ENCODE peak calls at places on chromosome 17, in seven cellular contexts. P is NCI-H1694 treated with DMSO at 0.1 percent for 48 hours; U is activated CD4-positive, alpha-beta T cell treated with anti-CD3 and anti-CD28 coated beads, Interleukin-2, amount 50 U/mL, for 4 hours; B is T47D; T is activated T-helper 1 cell treated with anti-CD3 and anti-CD28 coated beads, Interleukin-12 subunit alpha, Interleukin-12 subunit beta, Interleukin-2, Interleukin-4 antibody, amounts not matched to agents 30 ng/mL and 10 ng/mL and 1 ng/mL, durations not matched to agents 14 hours and 24 hours and 36 hours; X is GDM1; Y is endothelial cell. M is an unnamed sample.

GRCh38 chr17:81822312-81822637 is 10.8 kb downstream of the MCRIP1 start:
- DNase-seq in P (no peak), U (no peak), B (no peak), T (no peak), X (no peak), Y (no peak), M (no peak)

GRCh38 chr17:324151-324571 is 28.4 kb downstream of the RPH3AL start:
- DNase-seq in P (no peak), U (no peak), B (no peak), T (no peak), X (no peak), Y (no peak), M (no peak)

GRCh38 chr17:31144427-31144826 is 49.6 kb downstream of the NF1 start:
- DNase-seq in P (no peak), U (no peak), B (no peak), T (no peak), X (no peak), Y (no peak), M (no peak)

GRCh38 chr17:30584810-30585209 is 107.6 kb downstream of the GOSR1 start:
- DNase-seq in P (no peak), U (no peak), B (no peak), T (no peak), X (no peak), Y (no peak), M (no peak)

GRCh38 chr17:26773189-26774188 is 520.4 kb upstream of the WSB1 start:
- DNase-seq in P (no peak), U (no peak), B (no peak), T (no peak), X (no peak), Y (no peak), M (no peak)

GRCh38 chr17:42855048-42855596 is 4.1 kb downstream of the AOC3 start:
- DNase-seq in P (no peak), U (no peak), B (no peak), T (no peak), X (no peak), Y (no peak), M (no peak)

GRCh38 chr17:8360260-8360659 is 16.2 kb downstream of the KRABD2 start:
- DNase-seq in P (peak), U (no peak), B (no peak), T (no peak), X (no peak), Y (no peak), M (no peak)

GRCh38 chr17:68290955-68291835 is at the start of the genes ARSG and SLC16A6:
- DNase-seq in P (peak), U (peak), B (peak), T (peak), X (peak), Y (peak), M (peak)

GRCh38 chr17:48930435-48930873 is 14.2 kb downstream of the SNF8 start:
- DNase-seq in P (no peak), U (no peak), B (no peak), T (no peak), X (no peak), Y (no peak), M (no peak)

GRCh38 chr17:75856062-75856681 is 1.0 kb upstream of the WBP2 start:
- DNase-seq in P (no peak), U (no peak), B (no peak), T (no peak), X (no peak), Y (no peak), M (no peak)

GRCh38 chr17:48479014-48479402 is 49.0 kb upstream of the SKAP1 start:
- DNase-seq in P (no peak), U (no peak), B (no peak), T (no peak), X (no peak), Y (no peak), M (no peak)

M was measured in progenitor cell of endocrine pancreas.